ENCODE peak calls at places on chromosomes 1 and 21, in six cellular contexts. Z is G401; U is AG04449; C is bronchial epithelial cell; M is memory B cell; E is stimulated activated CD8-positive, alpha-beta memory T cell treated with anti-CD3 and anti-CD28 coated beads, Interleukin-15, amount 100 ng/mL, for 4 hours. T is an unnamed sample.

GRCh38 chr1:228867951-228868730 is 132.9 kb downstream of the RHOU start:
- DNase-seq in C (no peak), M (no peak), E (no peak), Z (no peak), U (no peak), T (no peak)

GRCh38 chr21:44932366-44933181 is 7.3 kb upstream of the SLX9 start:
- DNase-seq in C (no peak), M (peak), U (no peak), Z (no peak), E (peak), T (no peak)

GRCh38 chr21:45560106-45561021 is 18.1 kb upstream of the SLC19A1 start:
- DNase-seq in U (no peak), C (no peak), E (no peak), M (no peak), Z (no peak), T (no peak)

GRCh38 chr1:35939484-35939883 is 8.6 kb downstream of the AGO3 start:
- DNase-seq in Z (no peak), E (no peak), U (no peak), C (no peak), M (no peak), T (no peak)

GRCh38 chr1:154159554-154159953 is 4.7 kb upstream of the NUP210L start:
- DNase-seq in Z (no peak), M (no peak), U (no peak), E (no peak), C (no peak), T (no peak)

GRCh38 chr1:92817986-92818764 is 13.7 kb upstream of the RPL5 start:
- DNase-seq in Z (no peak), M (peak), E (no peak), U (no peak), C (peak), T (no peak)

GRCh38 chr1:54480201-54480848 is 67.7 kb upstream of the ACOT11 start:
- DNase-seq in Z (peak), U (no peak), M (no peak), E (no peak), C (no peak), T (no peak)

GRCh38 chr1:215146252-215146975 is 63.9 kb downstream of the KCNK2 start:
- DNase-seq in C (peak), Z (no peak), U (no peak), M (no peak), E (no peak), T (peak)

GRCh38 chr1:16072616-16073484 is 601 bp downstream of the FAM131C start:
- DNase-seq in M (no peak), C (no peak), E (no peak), Z (peak), U (no peak), T (no peak)

GRCh38 chr1:220920967-220921366 is 41.7 kb downstream of the HLX start:
- DNase-seq in M (no peak), C (no peak), Z (no peak), U (no peak), E (no peak), T (no peak)

GRCh38 chr1:52669696-52670095 is 28.5 kb downstream of the COA7 start:
- DNase-seq in M (no peak), Z (no peak), E (no peak), U (peak), C (no peak), T (no peak)

GRCh38 chr1:183404456-183404855 is 13.7 kb downstream of the NMNAT2 start:
- DNase-seq in E (no peak), M (no peak), Z (no peak), C (no peak), U (no peak), T (no peak)

GRCh38 chr1:171909711-171910110 is 68.4 kb downstream of the DNM3 start:
- DNase-seq in M (no peak), E (no peak), Z (no peak), U (no peak), C (no peak), T (no peak)

GRCh38 chr1:95041491-95042165 is 31.1 kb downstream of the ALG14 start:
- DNase-seq in Z (peak), U (peak), M (no peak), C (peak), E (no peak), T (peak)

GRCh38 chr1:52127181-52128175 is 14.4 kb upstream of the ZFYVE9 start:
- DNase-seq in E (no peak), Z (peak), C (peak), U (peak), M (peak), T (peak)

GRCh38 chr1:66478116-66478515 is 55.8 kb upstream of the SGIP1 start:
- DNase-seq in U (peak), M (no peak), Z (no peak), C (peak), E (no peak), T (peak)

GRCh38 chr1:172698224-172698623 is 39.3 kb downstream of the FASLG start:
- DNase-seq in M (no peak), C (peak), U (no peak), E (no peak), Z (no peak), T (peak)

GRCh38 chr1:245277276-245277675 is 122.5 kb downstream of the KIF26B start:
- DNase-seq in M (no peak), E (no peak), C (no peak), U (no peak), Z (no peak), T (no peak)

GRCh38 chr1:240138867-240139266 is 47.2 kb downstream of the FMN2 start:
- DNase-seq in Z (no peak), M (no peak), E (no peak), U (no peak), C (no peak), T (no peak)

GRCh38 chr1:58477390-58477789 is 69.1 kb downstream of the OMA1 start:
- DNase-seq in U (no peak), Z (no peak), E (no peak), C (peak), M (no peak), T (peak)

GRCh38 chr1:92961896-92962752 is 862 bp upstream of the DIPK1A start:
- DNase-seq in M (peak), E (peak), U (no peak), C (peak), Z (peak), T (peak)

GRCh38 chr21:36511484-36512227 is 31.7 kb upstream of the CLDN14 start:
- DNase-seq in E (no peak), Z (no peak), M (no peak), C (peak), U (no peak), T (no peak)

GRCh38 chr1:1349256-1350012 is at the start of gene DVL1:
- DNase-seq in U (no peak), M (peak), Z (peak), C (no peak), E (peak), T (peak)

T was measured in mammary epithelial cell.